ENCODE peak calls at places on chromosomes 6 and 20, in nine cellular contexts. One of them, this sample, is unnamed.

GRCh38 chr6:8400663-8401062 is 34.7 kb downstream of the SLC35B3 start:
- DNase-seq in GM12865: no peak
- DNase-seq in OCI-LY7: no peak
- DNase-seq in psoas muscle: no peak
- DNase-seq in upper lobe of left lung: no peak
- DNase-seq in lower lobe of right lung: no peak
- DNase-seq in astrocyte of the cerebellum: no peak
- DNase-seq in HFFc6: no peak
- DNase-seq in GM20000: no peak
- DNase-seq in this sample: no peak

GRCh38 chr20:49846206-49846807 is 33.7 kb downstream of the SLC9A8 start:
- DNase-seq in GM12865: peak
- DNase-seq in OCI-LY7: peak
- DNase-seq in psoas muscle: no peak
- DNase-seq in upper lobe of left lung: peak
- DNase-seq in lower lobe of right lung: no peak
- DNase-seq in astrocyte of the cerebellum: peak
- DNase-seq in HFFc6: peak
- DNase-seq in GM20000: peak
- DNase-seq in this sample: no peak

GRCh38 chr6:9851541-9852380 is 563.1 kb downstream of the TFAP2A start:
- DNase-seq in GM12865: peak
- DNase-seq in OCI-LY7: no peak
- DNase-seq in psoas muscle: no peak
- DNase-seq in upper lobe of left lung: peak
- DNase-seq in lower lobe of right lung: no peak
- DNase-seq in astrocyte of the cerebellum: no peak
- DNase-seq in HFFc6: peak
- DNase-seq in GM20000: no peak
- DNase-seq in this sample: no peak

GRCh38 chr6:72787521-72788031 is 165.7 kb downstream of the KCNQ5 start:
- DNase-seq in GM12865: no peak
- DNase-seq in OCI-LY7: no peak
- DNase-seq in psoas muscle: peak
- DNase-seq in upper lobe of left lung: peak
- DNase-seq in lower lobe of right lung: no peak
- DNase-seq in astrocyte of the cerebellum: peak
- DNase-seq in HFFc6: peak
- DNase-seq in GM20000: no peak
- DNase-seq in this sample: no peak

GRCh38 chr6:169890901-169891300 is 139.5 kb downstream of the ERMARD start:
- DNase-seq in GM12865: no peak
- DNase-seq in OCI-LY7: no peak
- DNase-seq in psoas muscle: no peak
- DNase-seq in upper lobe of left lung: no peak
- DNase-seq in lower lobe of right lung: no peak
- DNase-seq in astrocyte of the cerebellum: no peak
- DNase-seq in HFFc6: no peak
- DNase-seq in GM20000: no peak
- DNase-seq in this sample: no peak

GRCh38 chr6:140921366-140922226 is 1211.1 kb upstream of the GJE1 start:
- DNase-seq in GM12865: peak
- DNase-seq in OCI-LY7: peak
- DNase-seq in psoas muscle: no peak
- DNase-seq in upper lobe of left lung: no peak
- DNase-seq in lower lobe of right lung: no peak
- DNase-seq in astrocyte of the cerebellum: peak
- DNase-seq in HFFc6: peak
- DNase-seq in GM20000: peak
- DNase-seq in this sample: no peak

GRCh38 chr20:42941629-42942028 is 248.1 kb downstream of the PTPRT start:
- DNase-seq in GM12865: no peak
- DNase-seq in OCI-LY7: no peak
- DNase-seq in psoas muscle: no peak
- DNase-seq in upper lobe of left lung: no peak
- DNase-seq in lower lobe of right lung: no peak
- DNase-seq in astrocyte of the cerebellum: no peak
- DNase-seq in HFFc6: no peak
- DNase-seq in GM20000: no peak
- DNase-seq in this sample: no peak

GRCh38 chr20:61696181-61696735 is 369.4 kb downstream of the TAF4 start:
- DNase-seq in GM12865: no peak
- DNase-seq in OCI-LY7: no peak
- DNase-seq in psoas muscle: no peak
- DNase-seq in upper lobe of left lung: no peak
- DNase-seq in lower lobe of right lung: peak
- DNase-seq in astrocyte of the cerebellum: no peak
- DNase-seq in HFFc6: no peak
- DNase-seq in GM20000: no peak
- DNase-seq in this sample: no peak

GRCh38 chr20:23347791-23348190 is 2.8 kb upstream of the NXT1 start:
- DNase-seq in GM12865: no peak
- DNase-seq in OCI-LY7: no peak
- DNase-seq in psoas muscle: no peak
- DNase-seq in upper lobe of left lung: no peak
- DNase-seq in lower lobe of right lung: no peak
- DNase-seq in astrocyte of the cerebellum: no peak
- DNase-seq in HFFc6: no peak
- DNase-seq in GM20000: no peak
- DNase-seq in this sample: no peak

GRCh38 chr20:23344336-23344735 is 6.3 kb upstream of the NXT1 start:
- DNase-seq in GM12865: no peak
- DNase-seq in OCI-LY7: no peak
- DNase-seq in psoas muscle: no peak
- DNase-seq in upper lobe of left lung: no peak
- DNase-seq in lower lobe of right lung: no peak
- DNase-seq in astrocyte of the cerebellum: no peak
- DNase-seq in HFFc6: no peak
- DNase-seq in GM20000: no peak
- DNase-seq in this sample: no peak

GRCh38 chr20:23349338-23350006 is 1.1 kb upstream of the NXT1 start:
- DNase-seq in GM12865: no peak
- DNase-seq in OCI-LY7: no peak
- DNase-seq in psoas muscle: no peak
- DNase-seq in upper lobe of left lung: no peak
- DNase-seq in lower lobe of right lung: no peak
- DNase-seq in astrocyte of the cerebellum: no peak
- DNase-seq in HFFc6: no peak
- DNase-seq in GM20000: peak
- DNase-seq in this sample: no peak

GRCh38 chr20:23350855-23351838 is 556 bp downstream of the NXT1 start:
- DNase-seq in GM12865: peak
- DNase-seq in OCI-LY7: peak
- DNase-seq in psoas muscle: peak
- DNase-seq in upper lobe of left lung: peak
- DNase-seq in lower lobe of right lung: peak
- DNase-seq in astrocyte of the cerebellum: no peak
- DNase-seq in HFFc6: peak
- DNase-seq in GM20000: peak
- DNase-seq in this sample: peak

DNA sequence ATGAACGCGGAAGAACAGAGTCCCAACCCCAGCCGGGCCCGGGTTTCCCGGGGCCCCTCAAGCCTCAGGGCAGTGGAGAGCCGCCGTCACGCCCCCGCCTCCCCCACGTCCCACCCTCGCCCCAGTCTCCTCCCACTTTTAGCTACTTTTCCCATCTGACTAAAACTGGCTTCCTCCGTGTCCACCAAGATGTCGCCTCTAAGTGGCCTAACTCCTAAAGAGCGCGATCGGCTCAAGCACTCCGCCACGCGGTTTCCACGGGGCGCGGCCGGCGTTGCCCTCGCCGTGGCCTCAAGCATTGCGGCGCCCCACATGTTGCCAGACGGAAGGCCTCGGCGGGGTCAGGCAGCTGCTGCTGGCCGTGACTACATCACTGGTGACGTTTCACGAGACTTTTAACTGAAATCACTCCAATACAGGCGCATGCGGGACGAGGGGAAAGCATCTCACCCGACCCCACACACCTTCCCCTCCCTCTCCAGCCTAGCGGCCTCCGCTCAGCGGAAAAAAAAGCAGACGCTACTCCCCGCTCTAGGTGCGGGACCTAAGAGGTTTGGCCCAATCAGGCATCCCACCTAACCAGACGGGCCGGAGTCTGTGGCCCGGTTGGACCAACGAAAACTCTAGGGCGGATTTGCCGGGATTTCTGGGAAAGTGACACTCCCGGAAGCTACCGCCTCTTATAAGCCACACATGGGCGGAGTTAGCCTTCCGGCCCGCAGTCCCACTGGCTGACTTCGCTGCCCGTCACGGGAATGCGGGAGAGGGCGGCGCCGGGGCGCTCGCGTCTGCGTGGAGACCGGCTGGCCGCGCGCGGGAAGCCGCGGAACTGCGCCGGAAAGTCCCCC is at the start of gene NXT1:
- DNase-seq in GM12865: peak
- DNase-seq in OCI-LY7: peak
- DNase-seq in psoas muscle: peak
- DNase-seq in upper lobe of left lung: peak
- DNase-seq in lower lobe of right lung: peak
- DNase-seq in astrocyte of the cerebellum: peak
- DNase-seq in HFFc6: peak
- DNase-seq in GM20000: peak
- DNase-seq in this sample: peak
- TF ChIP-seq CTCF in GM12865: no peak
- TF ChIP-seq CTCF in OCI-LY7: peak
- TF ChIP-seq CTCF in psoas muscle: peak
- TF ChIP-seq CTCF in upper lobe of left lung: peak
- TF ChIP-seq CTCF in lower lobe of right lung: peak
- TF ChIP-seq CTCF in astrocyte of the cerebellum: peak
- TF ChIP-seq CTCF in HFFc6: peak
- TF ChIP-seq CTCF in GM20000: no peak
- TF ChIP-seq CTCF in this sample: no peak

GRCh38 chr6:122770835-122771601 is 8.5 kb upstream of the FABP7 start:
- DNase-seq in GM12865: no peak
- DNase-seq in OCI-LY7: no peak
- DNase-seq in psoas muscle: no peak
- DNase-seq in upper lobe of left lung: no peak
- DNase-seq in lower lobe of right lung: no peak
- DNase-seq in astrocyte of the cerebellum: no peak
- DNase-seq in HFFc6: no peak
- DNase-seq in GM20000: no peak
- DNase-seq in this sample: no peak
- TF ChIP-seq CTCF in GM12865: no peak
- TF ChIP-seq CTCF in OCI-LY7: no peak
- TF ChIP-seq CTCF in psoas muscle: no peak
- TF ChIP-seq CTCF in upper lobe of left lung: no peak
- TF ChIP-seq CTCF in lower lobe of right lung: peak
- TF ChIP-seq CTCF in astrocyte of the cerebellum: no peak
- TF ChIP-seq CTCF in HFFc6: no peak
- TF ChIP-seq CTCF in GM20000: no peak
- TF ChIP-seq CTCF in this sample: no peak

DNA sequence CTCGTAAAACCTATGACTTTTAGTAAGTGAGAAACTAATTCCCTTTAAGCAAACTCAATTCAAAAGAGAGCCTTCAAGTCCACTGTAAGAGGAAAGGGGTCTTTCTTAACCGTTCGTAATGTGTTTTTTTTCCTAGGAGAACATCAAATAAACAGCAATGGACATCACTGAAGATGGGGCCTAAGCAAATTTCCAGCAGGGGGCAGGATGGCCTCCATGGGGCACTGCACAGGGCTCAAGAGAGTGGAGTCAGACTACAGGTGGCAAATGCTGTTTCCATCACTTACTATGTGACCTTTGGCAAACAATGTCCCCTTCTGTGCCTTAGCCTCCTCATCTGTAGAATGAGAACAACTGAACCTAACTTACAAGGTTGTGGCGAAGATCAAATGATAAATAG is 88.7 kb downstream of the ARHGAP18 start:
- DNase-seq in GM12865: peak
- DNase-seq in OCI-LY7: peak
- DNase-seq in psoas muscle: no peak
- DNase-seq in upper lobe of left lung: no peak
- DNase-seq in lower lobe of right lung: no peak
- DNase-seq in astrocyte of the cerebellum: no peak
- DNase-seq in HFFc6: no peak
- DNase-seq in GM20000: peak
- DNase-seq in this sample: no peak
- TF ChIP-seq CTCF in GM12865: peak
- TF ChIP-seq CTCF in OCI-LY7: peak
- TF ChIP-seq CTCF in psoas muscle: peak
- TF ChIP-seq CTCF in upper lobe of left lung: no peak
- TF ChIP-seq CTCF in lower lobe of right lung: peak
- TF ChIP-seq CTCF in astrocyte of the cerebellum: peak
- TF ChIP-seq CTCF in HFFc6: peak
- TF ChIP-seq CTCF in GM20000: peak
- TF ChIP-seq CTCF in this sample: no peak

GRCh38 chr20:58544891-58545290 is 29.7 kb upstream of the APCDD1L start:
- DNase-seq in GM12865: no peak
- DNase-seq in OCI-LY7: no peak
- DNase-seq in psoas muscle: no peak
- DNase-seq in upper lobe of left lung: no peak
- DNase-seq in lower lobe of right lung: no peak
- DNase-seq in astrocyte of the cerebellum: no peak
- DNase-seq in HFFc6: no peak
- DNase-seq in GM20000: no peak
- DNase-seq in this sample: no peak

GRCh38 chr20:58546312-58546711 is 31.1 kb upstream of the APCDD1L start:
- DNase-seq in GM12865: no peak
- DNase-seq in OCI-LY7: no peak
- DNase-seq in psoas muscle: no peak
- DNase-seq in upper lobe of left lung: no peak
- DNase-seq in lower lobe of right lung: no peak
- DNase-seq in astrocyte of the cerebellum: no peak
- DNase-seq in HFFc6: no peak
- DNase-seq in GM20000: no peak
- DNase-seq in this sample: peak

GRCh38 chr20:58544301-58544700 is 29.1 kb upstream of the APCDD1L start:
- DNase-seq in GM12865: no peak
- DNase-seq in OCI-LY7: no peak
- DNase-seq in psoas muscle: no peak
- DNase-seq in upper lobe of left lung: no peak
- DNase-seq in lower lobe of right lung: no peak
- DNase-seq in astrocyte of the cerebellum: no peak
- DNase-seq in HFFc6: no peak
- DNase-seq in GM20000: no peak
- DNase-seq in this sample: no peak

GRCh38 chr20:58546756-58547526 is 31.7 kb upstream of the APCDD1L start:
- DNase-seq in GM12865: no peak
- DNase-seq in OCI-LY7: no peak
- DNase-seq in psoas muscle: no peak
- DNase-seq in upper lobe of left lung: no peak
- DNase-seq in lower lobe of right lung: no peak
- DNase-seq in astrocyte of the cerebellum: no peak
- DNase-seq in HFFc6: no peak
- DNase-seq in GM20000: no peak
- DNase-seq in this sample: no peak

DNA sequence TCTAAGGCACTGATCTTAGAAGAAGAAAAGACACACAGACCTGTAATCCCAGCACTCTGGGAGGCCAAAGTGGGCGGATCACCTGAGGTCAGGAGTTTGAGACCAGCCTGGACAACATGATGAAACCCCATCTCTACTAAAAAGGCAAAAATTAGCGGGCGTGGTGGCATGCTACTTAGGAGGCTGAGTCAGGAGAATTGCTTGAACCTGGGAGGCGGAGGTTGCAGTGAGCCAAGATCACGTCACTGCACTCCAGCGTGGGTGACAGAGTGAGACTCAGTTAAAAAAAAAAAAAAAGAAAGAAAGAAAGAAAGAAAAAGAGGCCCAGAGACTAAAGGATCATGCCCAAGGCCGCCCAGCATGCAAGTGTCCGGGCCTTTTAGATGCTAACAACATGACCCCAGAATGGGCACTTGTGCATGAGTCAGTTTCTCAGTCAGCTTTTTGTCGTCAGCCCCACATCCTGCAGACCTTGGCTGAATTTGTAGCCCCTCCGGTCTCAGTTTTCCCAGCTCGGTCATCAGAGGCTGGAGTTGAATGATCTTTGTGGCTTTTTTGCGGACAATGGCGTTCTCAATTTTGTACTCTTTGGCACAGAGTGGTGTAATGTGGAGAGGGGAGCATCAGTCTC is 30.5 kb upstream of the APCDD1L start:
- DNase-seq in GM12865: no peak
- DNase-seq in OCI-LY7: no peak
- DNase-seq in psoas muscle: no peak
- DNase-seq in upper lobe of left lung: no peak
- DNase-seq in lower lobe of right lung: no peak
- DNase-seq in astrocyte of the cerebellum: no peak
- DNase-seq in HFFc6: no peak
- DNase-seq in GM20000: no peak
- DNase-seq in this sample: no peak
- TF ChIP-seq CTCF in GM12865: no peak
- TF ChIP-seq CTCF in OCI-LY7: no peak
- TF ChIP-seq CTCF in psoas muscle: no peak
- TF ChIP-seq CTCF in upper lobe of left lung: no peak
- TF ChIP-seq CTCF in lower lobe of right lung: no peak
- TF ChIP-seq CTCF in astrocyte of the cerebellum: no peak
- TF ChIP-seq CTCF in HFFc6: no peak
- TF ChIP-seq CTCF in GM20000: no peak
- TF ChIP-seq CTCF in this sample: no peak